ENCODE peak calls at places on chromosomes 13 and 19, in nine cellular contexts. W is left colon; M is skeletal muscle cell; R is stimulated activated CD4-positive, alpha-beta T cell treated with anti-CD3 and anti-CD28 coated beads, Interleukin-4, amount 100 ng/mL, for 24 hours; C is nephron progenitor cell; G is pancreas; H is left cardiac atrium; P is NCI-H1105 treated with DMSO at 0.1 percent for 48 hours; Z is esophagus squamous epithelium. J is an unnamed sample.

GRCh38 chr19:8481191-8481590 is 21.2 kb downstream of the PRAM1 start:
- DNase-seq in W (no peak), M (no peak), R (no peak), C (no peak), G (no peak), H (no peak), P (no peak), Z (no peak), J (no peak)

GRCh38 chr13:102707465-102707864 is 12.6 kb upstream of the METTL21C start:
- DNase-seq in W (no peak), M (peak; percentile 94), R (no peak), C (no peak), G (no peak), H (no peak), P (peak; percentile 79), Z (no peak), J (no peak)

GRCh38 chr13:24505756-24506155 is 6.8 kb downstream of the PARP4 start:
- DNase-seq in W (no peak), M (no peak), R (no peak), C (no peak), G (no peak), H (no peak), P (no peak), Z (no peak), J (no peak)

GRCh38 chr13:110442946-110443632 is 118.4 kb downstream of the RAB20 start:
- DNase-seq in W (no peak), M (no peak), R (no peak), C (no peak), G (no peak), H (no peak), P (no peak), Z (no peak), J (no peak)

GRCh38 chr13:37175996-37176395 is 70.5 kb upstream of the CSNK1A1L start:
- DNase-seq in W (no peak), M (peak; percentile 81), R (no peak), C (no peak), G (no peak), H (no peak), P (no peak), Z (no peak), J (no peak)

GRCh38 chr13:76856141-76856571 is 30.0 kb downstream of the KCTD12 start:
- DNase-seq in W (no peak), M (peak; percentile 66), R (no peak), C (no peak), G (no peak), H (no peak), P (no peak), Z (no peak), J (no peak)

GRCh38 chr19:14116918-14117578 is 514 bp downstream of the PRKACA start:
- DNase-seq in W (peak; percentile 48), M (no peak), R (peak; percentile 17), C (no peak), G (peak; percentile 65), H (peak; percentile 55), P (no peak), Z (peak; percentile 17), J (no peak)

GRCh38 chr19:46692918-46693722 is 23.8 kb downstream of the PRKD2 start:
- DNase-seq in W (no peak), M (no peak), R (no peak), C (no peak), G (no peak), H (no peak), P (no peak), Z (no peak), J (no peak)

GRCh38 chr13:33471182-33471581 is 185.6 kb upstream of the STARD13 start:
- DNase-seq in W (no peak), M (no peak), R (no peak), C (no peak), G (no peak), H (no peak), P (no peak), Z (no peak), J (no peak)

GRCh38 chr19:7421941-7422744 is 66.7 kb downstream of the PEX11G start:
- DNase-seq in W (no peak), M (no peak), R (no peak), C (no peak), G (no peak), H (no peak), P (no peak), Z (no peak), J (peak; percentile 78)

GRCh38 chr19:32397736-32398135 is 7.8 kb upstream of the DPY19L3 start:
- DNase-seq in W (no peak), M (peak; percentile 78), R (no peak), C (no peak), G (no peak), H (no peak), P (no peak), Z (no peak), J (no peak)

GRCh38 chr19:8305798-8306197 is 2.4 kb downstream of the CD320 start:
- DNase-seq in W (no peak), M (no peak), R (peak; percentile 2), C (no peak), G (peak; percentile 21), H (peak; percentile 6), P (no peak), Z (no peak), J (peak; percentile 31)

GRCh38 chr13:27806744-27807387 is 14.6 kb downstream of the GSX1 start:
- DNase-seq in W (no peak), M (no peak), R (no peak), C (no peak), G (no peak), H (no peak), P (no peak), Z (no peak), J (no peak)

GRCh38 chr13:30464496-30465351 is 1.0 kb downstream of the HMGB1 start:
- DNase-seq in W (peak; percentile 67), M (peak; percentile 57), R (peak; percentile 83), C (peak; percentile 79), G (peak; percentile 89), H (peak; percentile 79), P (peak; percentile 63), Z (peak; percentile 35), J (peak; percentile 74)

GRCh38 chr19:2949939-2950285 is 5.1 kb upstream of the ZNF77 start:
- DNase-seq in W (no peak), M (no peak), R (no peak), C (peak; percentile 18), G (no peak), H (peak; percentile 84), P (peak; percentile 34), Z (no peak), J (no peak)